ENCODE peak calls at places on chromosomes 13 and 19, in seven cellular contexts. One of them, this sample, is unnamed.

GRCh38 chr19:4970558-4971423 is 1.9 kb downstream of the KDM4B start:
- DNase-seq in stomach: peak; percentile 46
- DNase-seq in cardiac muscle cell: peak; percentile 43
- DNase-seq in lower lobe of right lung: no peak
- DNase-seq in adipocyte: peak; percentile 50
- DNase-seq in IMR-90: no peak
- DNase-seq in Peyer's patch: peak; percentile 61
- DNase-seq in this sample: peak; percentile 92

GRCh38 chr19:40542197-40542859 is 34.3 kb upstream of the SHKBP1 start:
- DNase-seq in stomach: peak; percentile 32
- DNase-seq in cardiac muscle cell: no peak
- DNase-seq in lower lobe of right lung: peak; percentile 71
- DNase-seq in adipocyte: no peak
- DNase-seq in IMR-90: peak; percentile 60
- DNase-seq in Peyer's patch: peak; percentile 59
- DNase-seq in this sample: peak; percentile 87

GRCh38 chr13:19071161-19071936 is 110.3 kb downstream of the TUBA3C start:
- DNase-seq in stomach: no peak
- DNase-seq in cardiac muscle cell: no peak
- DNase-seq in lower lobe of right lung: no peak
- DNase-seq in adipocyte: no peak
- DNase-seq in IMR-90: no peak
- DNase-seq in Peyer's patch: no peak
- DNase-seq in this sample: no peak

GRCh38 chr13:109862627-109863026 is 76.2 kb upstream of the IRS2 start:
- DNase-seq in stomach: no peak
- DNase-seq in cardiac muscle cell: no peak
- DNase-seq in lower lobe of right lung: no peak
- DNase-seq in adipocyte: peak; percentile 28
- DNase-seq in IMR-90: peak; percentile 80
- DNase-seq in Peyer's patch: no peak
- DNase-seq in this sample: no peak

GRCh38 chr19:33291623-33292534 is 10.5 kb downstream of the CEBPA start:
- DNase-seq in stomach: no peak
- DNase-seq in cardiac muscle cell: no peak
- DNase-seq in lower lobe of right lung: peak; percentile 74
- DNase-seq in adipocyte: no peak
- DNase-seq in IMR-90: no peak
- DNase-seq in Peyer's patch: peak; percentile 75
- DNase-seq in this sample: peak; percentile 14

GRCh38 chr13:73096173-73097117 is 37.6 kb downstream of the KLF5 start:
- DNase-seq in stomach: no peak
- DNase-seq in cardiac muscle cell: no peak
- DNase-seq in lower lobe of right lung: no peak
- DNase-seq in adipocyte: no peak
- DNase-seq in IMR-90: peak; percentile 38
- DNase-seq in Peyer's patch: no peak
- DNase-seq in this sample: no peak

GRCh38 chr13:44872751-44873150 is 116.5 kb downstream of the NUFIP1 start:
- DNase-seq in stomach: no peak
- DNase-seq in cardiac muscle cell: no peak
- DNase-seq in lower lobe of right lung: no peak
- DNase-seq in adipocyte: no peak
- DNase-seq in IMR-90: no peak
- DNase-seq in Peyer's patch: no peak
- DNase-seq in this sample: no peak

GRCh38 chr13:75760182-75760981 is 124.3 kb downstream of the LMO7 start:
- DNase-seq in stomach: peak; percentile 85
- DNase-seq in cardiac muscle cell: peak; percentile 40
- DNase-seq in lower lobe of right lung: peak; percentile 61
- DNase-seq in adipocyte: no peak
- DNase-seq in IMR-90: peak; percentile 33
- DNase-seq in Peyer's patch: peak; percentile 63
- DNase-seq in this sample: peak; percentile 25

DNA sequence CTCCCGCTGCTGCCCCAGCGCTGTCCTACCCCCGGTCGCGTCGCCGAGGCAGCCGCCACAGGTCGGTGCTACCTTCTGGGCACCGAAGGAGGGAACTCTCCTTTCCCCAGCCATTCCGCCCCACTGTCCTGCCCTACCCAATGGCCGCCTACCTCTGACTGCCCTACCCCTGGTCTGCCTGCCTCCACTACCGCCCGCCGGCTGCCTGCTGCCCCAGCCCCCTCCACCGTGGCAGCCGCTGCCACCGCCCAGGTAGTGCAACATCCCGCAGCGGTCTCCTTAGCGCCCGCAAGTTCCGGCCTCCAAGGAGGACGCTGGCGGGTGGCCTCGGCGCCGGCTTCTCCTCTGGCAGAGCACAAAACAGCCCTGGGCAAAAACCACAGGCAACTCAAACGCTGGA is 1303.1 kb downstream of the UQCRFS1 start:
- DNase-seq in stomach: no peak
- DNase-seq in cardiac muscle cell: no peak
- DNase-seq in lower lobe of right lung: no peak
- DNase-seq in adipocyte: no peak
- DNase-seq in IMR-90: no peak
- DNase-seq in Peyer's patch: no peak
- DNase-seq in this sample: no peak
- H3K9me3 ChIP-seq in stomach: peaks cover 24% of the 10 kb centered on the region
- H3K9me3 ChIP-seq in cardiac muscle cell: no peaks in the 10 kb centered on the region
- H3K9me3 ChIP-seq in lower lobe of right lung: no peaks in the 10 kb centered on the region
- H3K9me3 ChIP-seq in adipocyte: no peaks in the 10 kb centered on the region
- H3K9me3 ChIP-seq in IMR-90: peaks cover 36% of the 10 kb centered on the region
- H3K9me3 ChIP-seq in Peyer's patch: no peaks in the 10 kb centered on the region
- H3K9me3 ChIP-seq in this sample: no peaks in the 10 kb centered on the region

GRCh38 chr13:96297360-96297759 is 207.5 kb downstream of the HS6ST3 start:
- DNase-seq in stomach: no peak
- DNase-seq in cardiac muscle cell: no peak
- DNase-seq in lower lobe of right lung: no peak
- DNase-seq in adipocyte: no peak
- DNase-seq in IMR-90: no peak
- DNase-seq in Peyer's patch: no peak
- DNase-seq in this sample: no peak
- H3K9me3 ChIP-seq in stomach: no peaks in the 10 kb centered on the region
- H3K9me3 ChIP-seq in cardiac muscle cell: no peaks in the 10 kb centered on the region
- H3K9me3 ChIP-seq in lower lobe of right lung: no peaks in the 10 kb centered on the region
- H3K9me3 ChIP-seq in adipocyte: no peaks in the 10 kb centered on the region
- H3K9me3 ChIP-seq in IMR-90: peaks cover 2% of the 10 kb centered on the region
- H3K9me3 ChIP-seq in Peyer's patch: no peaks in the 10 kb centered on the region
- H3K9me3 ChIP-seq in this sample: no peaks in the 10 kb centered on the region

DNA sequence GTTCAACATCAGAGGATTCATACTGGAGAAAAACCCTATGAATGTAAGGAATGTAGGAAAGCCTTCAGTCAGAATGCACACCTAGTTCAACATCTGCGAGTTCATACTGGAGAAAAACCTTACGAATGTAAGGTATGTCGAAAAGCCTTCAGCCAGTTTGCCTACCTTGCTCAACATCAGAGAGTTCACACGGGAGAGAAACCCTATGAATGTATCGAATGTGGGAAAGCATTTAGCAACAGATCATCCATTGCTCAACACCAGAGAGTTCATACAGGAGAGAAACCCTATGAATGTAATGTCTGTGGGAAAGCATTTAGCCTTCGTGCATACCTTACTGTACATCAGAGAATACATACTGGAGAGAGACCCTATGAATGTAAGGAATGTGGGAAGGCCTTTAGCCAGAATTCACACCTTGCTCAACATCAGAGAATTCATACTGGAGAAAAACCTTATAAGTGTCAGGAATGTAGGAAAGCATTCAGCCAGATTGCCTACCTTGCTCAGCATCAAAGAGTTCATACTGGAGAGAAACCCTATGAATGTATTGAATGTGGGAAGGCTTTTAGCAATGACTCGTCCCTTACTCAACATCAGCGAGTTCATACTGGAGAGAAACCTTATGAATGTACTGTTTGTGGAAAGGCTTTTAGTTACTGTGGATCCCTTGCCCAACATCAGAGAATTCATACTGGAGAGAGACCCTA is 15.4 kb downstream of the ZNF570 start:
- DNase-seq in stomach: no peak
- DNase-seq in cardiac muscle cell: no peak
- DNase-seq in lower lobe of right lung: no peak
- DNase-seq in adipocyte: no peak
- DNase-seq in IMR-90: no peak
- DNase-seq in Peyer's patch: no peak
- DNase-seq in this sample: no peak
- H3K9me3 ChIP-seq in stomach: peaks cover 100% of the 10 kb centered on the region
- H3K9me3 ChIP-seq in cardiac muscle cell: peaks cover 3% of the 10 kb centered on the region
- H3K9me3 ChIP-seq in lower lobe of right lung: peaks cover 100% of the 10 kb centered on the region
- H3K9me3 ChIP-seq in adipocyte: peaks cover 100% of the 10 kb centered on the region
- H3K9me3 ChIP-seq in IMR-90: peaks cover 56% of the 10 kb centered on the region
- H3K9me3 ChIP-seq in Peyer's patch: peaks cover 11% of the 10 kb centered on the region
- H3K9me3 ChIP-seq in this sample: peaks cover 41% of the 10 kb centered on the region

DNA sequence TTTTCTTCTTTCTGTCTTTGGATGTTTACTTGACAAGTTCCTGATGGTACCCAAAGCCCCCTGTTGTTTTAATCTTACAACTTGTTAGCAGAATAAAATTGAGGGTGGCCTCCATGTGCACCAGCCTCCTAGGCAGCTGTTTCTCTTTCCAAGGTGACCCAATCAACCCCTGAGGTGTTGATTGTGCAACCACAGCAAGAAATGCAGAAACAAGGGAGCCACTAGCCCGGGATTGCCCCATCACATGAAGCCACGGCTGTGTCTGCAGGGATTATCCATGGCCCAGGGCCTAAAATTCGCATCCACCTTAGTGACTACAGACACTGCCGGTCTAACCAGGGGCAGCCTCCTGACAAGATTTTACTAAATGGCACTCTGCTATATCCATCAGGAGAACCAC is 14.4 kb downstream of the CEACAM4 start:
- DNase-seq in stomach: no peak
- DNase-seq in cardiac muscle cell: no peak
- DNase-seq in lower lobe of right lung: no peak
- DNase-seq in adipocyte: no peak
- DNase-seq in IMR-90: no peak
- DNase-seq in Peyer's patch: no peak
- DNase-seq in this sample: no peak
- H3K9me3 ChIP-seq in stomach: no peaks in the 10 kb centered on the region
- H3K9me3 ChIP-seq in cardiac muscle cell: no peaks in the 10 kb centered on the region
- H3K9me3 ChIP-seq in lower lobe of right lung: no peaks in the 10 kb centered on the region
- H3K9me3 ChIP-seq in adipocyte: peaks cover 5% of the 10 kb centered on the region
- H3K9me3 ChIP-seq in IMR-90: no peaks in the 10 kb centered on the region
- H3K9me3 ChIP-seq in Peyer's patch: no peaks in the 10 kb centered on the region
- H3K9me3 ChIP-seq in this sample: no peaks in the 10 kb centered on the region

GRCh38 chr19:57870225-57870624 is 18.6 kb downstream of the ZNF814 start:
- DNase-seq in stomach: no peak
- DNase-seq in cardiac muscle cell: no peak
- DNase-seq in lower lobe of right lung: no peak
- DNase-seq in adipocyte: no peak
- DNase-seq in IMR-90: no peak
- DNase-seq in Peyer's patch: no peak
- DNase-seq in this sample: no peak

GRCh38 chr19:57867868-57868492 is 18.3 kb downstream of the ZNF587 start:
- DNase-seq in stomach: no peak
- DNase-seq in cardiac muscle cell: no peak
- DNase-seq in lower lobe of right lung: no peak
- DNase-seq in adipocyte: no peak
- DNase-seq in IMR-90: no peak
- DNase-seq in Peyer's patch: no peak
- DNase-seq in this sample: no peak

DNA sequence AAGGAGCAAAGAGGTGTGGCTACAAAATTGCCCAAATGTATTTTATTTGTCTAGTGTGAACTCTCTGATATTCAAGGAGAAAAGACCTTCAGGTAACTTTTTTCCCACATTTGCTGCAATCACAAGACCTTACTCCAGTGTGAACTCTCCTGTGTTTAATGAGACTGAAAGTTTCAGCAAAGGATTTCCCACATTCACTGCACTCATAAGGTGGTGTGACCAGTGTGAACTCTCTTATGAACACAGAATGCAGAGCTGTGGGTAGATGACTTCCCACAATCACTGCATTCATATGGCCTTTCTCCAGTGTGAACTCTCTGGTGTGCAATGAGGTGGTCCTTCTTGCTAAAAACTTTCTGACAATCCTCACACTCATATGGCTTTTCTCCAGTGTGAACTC is 16.4 kb downstream of the ZNF814 start:
- DNase-seq in stomach: no peak
- DNase-seq in cardiac muscle cell: no peak
- DNase-seq in lower lobe of right lung: no peak
- DNase-seq in adipocyte: no peak
- DNase-seq in IMR-90: no peak
- DNase-seq in Peyer's patch: no peak
- DNase-seq in this sample: no peak
- H3K9me3 ChIP-seq in stomach: peaks cover 98% of the 10 kb centered on the region
- H3K9me3 ChIP-seq in cardiac muscle cell: no peaks in the 10 kb centered on the region
- H3K9me3 ChIP-seq in lower lobe of right lung: peaks cover 89% of the 10 kb centered on the region
- H3K9me3 ChIP-seq in adipocyte: peaks cover 77% of the 10 kb centered on the region
- H3K9me3 ChIP-seq in IMR-90: peaks cover 85% of the 10 kb centered on the region
- H3K9me3 ChIP-seq in Peyer's patch: peaks cover 4% of the 10 kb centered on the region
- H3K9me3 ChIP-seq in this sample: peaks cover 56% of the 10 kb centered on the region

GRCh38 chr19:15962319-15962718 is 13.5 kb downstream of the OR10H4 start:
- DNase-seq in stomach: no peak
- DNase-seq in cardiac muscle cell: no peak
- DNase-seq in lower lobe of right lung: no peak
- DNase-seq in adipocyte: no peak
- DNase-seq in IMR-90: no peak
- DNase-seq in Peyer's patch: no peak
- DNase-seq in this sample: no peak

DNA sequence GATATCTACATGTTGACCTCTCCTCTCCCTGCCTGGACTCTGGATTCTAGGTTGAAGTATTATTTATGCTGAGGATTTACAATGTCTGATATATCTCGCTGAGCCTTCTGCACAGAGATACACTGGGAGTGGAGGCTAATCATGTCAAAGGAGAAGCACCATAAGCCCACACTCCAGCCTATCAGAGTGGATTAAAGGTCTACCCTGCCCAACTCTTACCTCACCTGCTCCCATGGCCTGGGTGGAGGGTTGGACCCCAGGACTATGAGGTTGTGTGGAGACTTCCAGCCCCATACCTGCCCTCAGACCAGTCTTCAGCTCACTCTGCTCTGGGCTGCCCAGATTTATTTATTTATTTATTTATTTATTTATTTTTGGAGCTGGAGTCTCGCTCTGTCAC is 15.4 kb downstream of the OR10H4 start:
- DNase-seq in stomach: no peak
- DNase-seq in cardiac muscle cell: no peak
- DNase-seq in lower lobe of right lung: no peak
- DNase-seq in adipocyte: no peak
- DNase-seq in IMR-90: no peak
- DNase-seq in Peyer's patch: no peak
- DNase-seq in this sample: no peak
- H3K9me3 ChIP-seq in stomach: peaks cover 7% of the 10 kb centered on the region
- H3K9me3 ChIP-seq in cardiac muscle cell: peaks cover 2% of the 10 kb centered on the region
- H3K9me3 ChIP-seq in lower lobe of right lung: no peaks in the 10 kb centered on the region
- H3K9me3 ChIP-seq in adipocyte: peaks cover 13% of the 10 kb centered on the region
- H3K9me3 ChIP-seq in IMR-90: peaks cover 11% of the 10 kb centered on the region
- H3K9me3 ChIP-seq in Peyer's patch: no peaks in the 10 kb centered on the region
- H3K9me3 ChIP-seq in this sample: no peaks in the 10 kb centered on the region

GRCh38 chr19:56573914-56574313 is 6.6 kb downstream of the ZNF470 start:
- DNase-seq in stomach: no peak
- DNase-seq in cardiac muscle cell: no peak
- DNase-seq in lower lobe of right lung: no peak
- DNase-seq in adipocyte: no peak
- DNase-seq in IMR-90: no peak
- DNase-seq in Peyer's patch: no peak
- DNase-seq in this sample: no peak
- H3K9me3 ChIP-seq in stomach: peaks cover 100% of the 10 kb centered on the region
- H3K9me3 ChIP-seq in cardiac muscle cell: peaks cover 21% of the 10 kb centered on the region
- H3K9me3 ChIP-seq in lower lobe of right lung: peaks cover 100% of the 10 kb centered on the region
- H3K9me3 ChIP-seq in adipocyte: peaks cover 98% of the 10 kb centered on the region
- H3K9me3 ChIP-seq in IMR-90: peaks cover 79% of the 10 kb centered on the region
- H3K9me3 ChIP-seq in Peyer's patch: peaks cover 28% of the 10 kb centered on the region
- H3K9me3 ChIP-seq in this sample: peaks cover 51% of the 10 kb centered on the region

GRCh38 chr13:100409132-100409531 is 179.5 kb downstream of the GGACT start:
- DNase-seq in stomach: no peak
- DNase-seq in cardiac muscle cell: no peak
- DNase-seq in lower lobe of right lung: no peak
- DNase-seq in adipocyte: no peak
- DNase-seq in IMR-90: peak; percentile 8
- DNase-seq in Peyer's patch: no peak
- DNase-seq in this sample: no peak
- H3K9me3 ChIP-seq in stomach: peaks cover 76% of the 10 kb centered on the region
- H3K9me3 ChIP-seq in cardiac muscle cell: no peaks in the 10 kb centered on the region
- H3K9me3 ChIP-seq in lower lobe of right lung: peaks cover 53% of the 10 kb centered on the region
- H3K9me3 ChIP-seq in adipocyte: peaks cover 47% of the 10 kb centered on the region
- H3K9me3 ChIP-seq in IMR-90: peaks cover 30% of the 10 kb centered on the region
- H3K9me3 ChIP-seq in Peyer's patch: peaks cover 4% of the 10 kb centered on the region
- H3K9me3 ChIP-seq in this sample: peaks cover 13% of the 10 kb centered on the region